ENCODE peak calls at places on chromosomes 2 and 18, in nine cellular contexts. One of them, this sample, is unnamed.

GRCh38 chr2:231894566-231895380 is 31.4 kb downstream of the NPPC start:
- DNase-seq in foreskin fibroblast: no peak
- DNase-seq in epithelial cell of esophagus: no peak
- DNase-seq in stimulated activated CD8-positive, alpha-beta memory T cell treated with anti-CD3 and anti-CD28 coated beads, Interleukin-15, amount 100 ng/mL, for 24 hours: no peak
- DNase-seq in NCI-H1436: no peak
- DNase-seq in AG09309: no peak
- DNase-seq in NCI-H1417: no peak
- DNase-seq in activated effector memory CD4-positive, alpha-beta T cell treated with anti-CD3 and anti-CD28 coated beads, Interleukin-2, amount 50 U/mL, for 16 hours: peak
- DNase-seq in NB4: no peak
- DNase-seq in this sample: no peak

GRCh38 chr18:74233933-74234325 is 57.8 kb downstream of the CYB5A start:
- DNase-seq in NB4: no peak
- DNase-seq in foreskin fibroblast: peak
- DNase-seq in epithelial cell of esophagus: peak
- DNase-seq in NCI-H1436: no peak
- DNase-seq in AG09309: no peak
- DNase-seq in stimulated activated CD8-positive, alpha-beta memory T cell treated with anti-CD3 and anti-CD28 coated beads, Interleukin-15, amount 100 ng/mL, for 24 hours: no peak
- DNase-seq in activated effector memory CD4-positive, alpha-beta T cell treated with anti-CD3 and anti-CD28 coated beads, Interleukin-2, amount 50 U/mL, for 16 hours: no peak
- DNase-seq in NCI-H1417: no peak
- DNase-seq in this sample: no peak

GRCh38 chr2:241272722-241273551 is 42.5 kb downstream of the HDLBP start:
- DNase-seq in NB4: peak
- DNase-seq in stimulated activated CD8-positive, alpha-beta memory T cell treated with anti-CD3 and anti-CD28 coated beads, Interleukin-15, amount 100 ng/mL, for 24 hours: peak
- DNase-seq in NCI-H1436: peak
- DNase-seq in activated effector memory CD4-positive, alpha-beta T cell treated with anti-CD3 and anti-CD28 coated beads, Interleukin-2, amount 50 U/mL, for 16 hours: peak
- DNase-seq in foreskin fibroblast: peak
- DNase-seq in NCI-H1417: no peak
- DNase-seq in epithelial cell of esophagus: peak
- DNase-seq in AG09309: peak
- DNase-seq in this sample: peak

GRCh38 chr2:238963164-238963969 is 115.5 kb downstream of the TWIST2 start:
- DNase-seq in foreskin fibroblast: peak
- DNase-seq in NCI-H1436: no peak
- DNase-seq in stimulated activated CD8-positive, alpha-beta memory T cell treated with anti-CD3 and anti-CD28 coated beads, Interleukin-15, amount 100 ng/mL, for 24 hours: no peak
- DNase-seq in activated effector memory CD4-positive, alpha-beta T cell treated with anti-CD3 and anti-CD28 coated beads, Interleukin-2, amount 50 U/mL, for 16 hours: no peak
- DNase-seq in AG09309: no peak
- DNase-seq in NB4: no peak
- DNase-seq in epithelial cell of esophagus: no peak
- DNase-seq in NCI-H1417: no peak
- DNase-seq in this sample: no peak

GRCh38 chr2:216596986-216597509 is 36.2 kb upstream of the IGFBP2 start:
- DNase-seq in AG09309: peak
- DNase-seq in stimulated activated CD8-positive, alpha-beta memory T cell treated with anti-CD3 and anti-CD28 coated beads, Interleukin-15, amount 100 ng/mL, for 24 hours: no peak
- DNase-seq in NB4: peak
- DNase-seq in epithelial cell of esophagus: no peak
- DNase-seq in NCI-H1436: no peak
- DNase-seq in activated effector memory CD4-positive, alpha-beta T cell treated with anti-CD3 and anti-CD28 coated beads, Interleukin-2, amount 50 U/mL, for 16 hours: no peak
- DNase-seq in foreskin fibroblast: no peak
- DNase-seq in NCI-H1417: peak
- DNase-seq in this sample: no peak

GRCh38 chr2:147057931-147058491 is 786.8 kb upstream of the ACVR2A start:
- DNase-seq in NCI-H1417: no peak
- DNase-seq in AG09309: no peak
- DNase-seq in stimulated activated CD8-positive, alpha-beta memory T cell treated with anti-CD3 and anti-CD28 coated beads, Interleukin-15, amount 100 ng/mL, for 24 hours: no peak
- DNase-seq in activated effector memory CD4-positive, alpha-beta T cell treated with anti-CD3 and anti-CD28 coated beads, Interleukin-2, amount 50 U/mL, for 16 hours: no peak
- DNase-seq in NB4: no peak
- DNase-seq in NCI-H1436: no peak
- DNase-seq in epithelial cell of esophagus: no peak
- DNase-seq in foreskin fibroblast: no peak
- DNase-seq in this sample: no peak

GRCh38 chr18:9025104-9025838 is 77.2 kb upstream of the NDUFV2 start:
- DNase-seq in activated effector memory CD4-positive, alpha-beta T cell treated with anti-CD3 and anti-CD28 coated beads, Interleukin-2, amount 50 U/mL, for 16 hours: no peak
- DNase-seq in NCI-H1417: peak
- DNase-seq in NB4: no peak
- DNase-seq in epithelial cell of esophagus: peak
- DNase-seq in stimulated activated CD8-positive, alpha-beta memory T cell treated with anti-CD3 and anti-CD28 coated beads, Interleukin-15, amount 100 ng/mL, for 24 hours: no peak
- DNase-seq in NCI-H1436: no peak
- DNase-seq in foreskin fibroblast: peak
- DNase-seq in AG09309: no peak
- DNase-seq in this sample: no peak

GRCh38 chr2:238098854-238099708 is 1.1 kb upstream of the ESPNL start:
- DNase-seq in activated effector memory CD4-positive, alpha-beta T cell treated with anti-CD3 and anti-CD28 coated beads, Interleukin-2, amount 50 U/mL, for 16 hours: peak
- DNase-seq in NB4: no peak
- DNase-seq in NCI-H1436: no peak
- DNase-seq in NCI-H1417: no peak
- DNase-seq in AG09309: no peak
- DNase-seq in foreskin fibroblast: no peak
- DNase-seq in stimulated activated CD8-positive, alpha-beta memory T cell treated with anti-CD3 and anti-CD28 coated beads, Interleukin-15, amount 100 ng/mL, for 24 hours: no peak
- DNase-seq in epithelial cell of esophagus: no peak
- DNase-seq in this sample: no peak

GRCh38 chr18:76679877-76680276 is 142.5 kb upstream of the ZNF236 start:
- DNase-seq in AG09309: no peak
- DNase-seq in NCI-H1436: no peak
- DNase-seq in foreskin fibroblast: no peak
- DNase-seq in NB4: no peak
- DNase-seq in NCI-H1417: peak
- DNase-seq in stimulated activated CD8-positive, alpha-beta memory T cell treated with anti-CD3 and anti-CD28 coated beads, Interleukin-15, amount 100 ng/mL, for 24 hours: no peak
- DNase-seq in epithelial cell of esophagus: no peak
- DNase-seq in activated effector memory CD4-positive, alpha-beta T cell treated with anti-CD3 and anti-CD28 coated beads, Interleukin-2, amount 50 U/mL, for 16 hours: no peak
- DNase-seq in this sample: no peak

GRCh38 chr2:72605836-72606442 is 219.9 kb downstream of the EXOC6B start:
- DNase-seq in activated effector memory CD4-positive, alpha-beta T cell treated with anti-CD3 and anti-CD28 coated beads, Interleukin-2, amount 50 U/mL, for 16 hours: no peak
- DNase-seq in epithelial cell of esophagus: peak
- DNase-seq in NCI-H1417: peak
- DNase-seq in NCI-H1436: no peak
- DNase-seq in foreskin fibroblast: peak
- DNase-seq in AG09309: no peak
- DNase-seq in stimulated activated CD8-positive, alpha-beta memory T cell treated with anti-CD3 and anti-CD28 coated beads, Interleukin-15, amount 100 ng/mL, for 24 hours: no peak
- DNase-seq in NB4: peak
- DNase-seq in this sample: no peak

GRCh38 chr2:147394179-147394790 is 450.5 kb upstream of the ACVR2A start:
- DNase-seq in stimulated activated CD8-positive, alpha-beta memory T cell treated with anti-CD3 and anti-CD28 coated beads, Interleukin-15, amount 100 ng/mL, for 24 hours: no peak
- DNase-seq in activated effector memory CD4-positive, alpha-beta T cell treated with anti-CD3 and anti-CD28 coated beads, Interleukin-2, amount 50 U/mL, for 16 hours: no peak
- DNase-seq in NCI-H1417: no peak
- DNase-seq in AG09309: no peak
- DNase-seq in epithelial cell of esophagus: no peak
- DNase-seq in foreskin fibroblast: no peak
- DNase-seq in NB4: no peak
- DNase-seq in NCI-H1436: no peak
- DNase-seq in this sample: no peak

GRCh38 chr2:20673686-20674308 is 6.9 kb downstream of the GDF7 start:
- DNase-seq in foreskin fibroblast: no peak
- DNase-seq in NCI-H1436: no peak
- DNase-seq in epithelial cell of esophagus: no peak
- DNase-seq in AG09309: no peak
- DNase-seq in stimulated activated CD8-positive, alpha-beta memory T cell treated with anti-CD3 and anti-CD28 coated beads, Interleukin-15, amount 100 ng/mL, for 24 hours: no peak
- DNase-seq in NB4: no peak
- DNase-seq in NCI-H1417: no peak
- DNase-seq in activated effector memory CD4-positive, alpha-beta T cell treated with anti-CD3 and anti-CD28 coated beads, Interleukin-2, amount 50 U/mL, for 16 hours: no peak
- DNase-seq in this sample: no peak

GRCh38 chr2:20623741-20624155 is 27.1 kb downstream of the HS1BP3 start:
- DNase-seq in foreskin fibroblast: no peak
- DNase-seq in epithelial cell of esophagus: no peak
- DNase-seq in activated effector memory CD4-positive, alpha-beta T cell treated with anti-CD3 and anti-CD28 coated beads, Interleukin-2, amount 50 U/mL, for 16 hours: peak
- DNase-seq in NCI-H1417: no peak
- DNase-seq in AG09309: no peak
- DNase-seq in NB4: no peak
- DNase-seq in stimulated activated CD8-positive, alpha-beta memory T cell treated with anti-CD3 and anti-CD28 coated beads, Interleukin-15, amount 100 ng/mL, for 24 hours: no peak
- DNase-seq in NCI-H1436: no peak
- DNase-seq in this sample: no peak

GRCh38 chr2:179263460-179264237 is 983 bp downstream of the SESTD1 start:
- DNase-seq in NCI-H1436: peak
- DNase-seq in foreskin fibroblast: peak
- DNase-seq in epithelial cell of esophagus: peak
- DNase-seq in stimulated activated CD8-positive, alpha-beta memory T cell treated with anti-CD3 and anti-CD28 coated beads, Interleukin-15, amount 100 ng/mL, for 24 hours: no peak
- DNase-seq in NB4: peak
- DNase-seq in AG09309: no peak
- DNase-seq in NCI-H1417: peak
- DNase-seq in activated effector memory CD4-positive, alpha-beta T cell treated with anti-CD3 and anti-CD28 coated beads, Interleukin-2, amount 50 U/mL, for 16 hours: peak
- DNase-seq in this sample: peak

GRCh38 chr2:156708051-156708450 is 271.9 kb downstream of the GPD2 start:
- DNase-seq in foreskin fibroblast: no peak
- DNase-seq in NCI-H1436: no peak
- DNase-seq in AG09309: no peak
- DNase-seq in stimulated activated CD8-positive, alpha-beta memory T cell treated with anti-CD3 and anti-CD28 coated beads, Interleukin-15, amount 100 ng/mL, for 24 hours: no peak
- DNase-seq in epithelial cell of esophagus: peak
- DNase-seq in NCI-H1417: no peak
- DNase-seq in NB4: no peak
- DNase-seq in activated effector memory CD4-positive, alpha-beta T cell treated with anti-CD3 and anti-CD28 coated beads, Interleukin-2, amount 50 U/mL, for 16 hours: no peak
- DNase-seq in this sample: no peak

GRCh38 chr2:72778410-72778809 is 47.4 kb downstream of the EXOC6B start:
- DNase-seq in activated effector memory CD4-positive, alpha-beta T cell treated with anti-CD3 and anti-CD28 coated beads, Interleukin-2, amount 50 U/mL, for 16 hours: no peak
- DNase-seq in stimulated activated CD8-positive, alpha-beta memory T cell treated with anti-CD3 and anti-CD28 coated beads, Interleukin-15, amount 100 ng/mL, for 24 hours: no peak
- DNase-seq in NB4: no peak
- DNase-seq in NCI-H1436: no peak
- DNase-seq in foreskin fibroblast: peak
- DNase-seq in epithelial cell of esophagus: peak
- DNase-seq in AG09309: no peak
- DNase-seq in NCI-H1417: no peak
- DNase-seq in this sample: no peak

GRCh38 chr2:190170673-190171072 is 108.1 kb upstream of the MSTN start:
- DNase-seq in NCI-H1436: no peak
- DNase-seq in activated effector memory CD4-positive, alpha-beta T cell treated with anti-CD3 and anti-CD28 coated beads, Interleukin-2, amount 50 U/mL, for 16 hours: no peak
- DNase-seq in NCI-H1417: no peak
- DNase-seq in stimulated activated CD8-positive, alpha-beta memory T cell treated with anti-CD3 and anti-CD28 coated beads, Interleukin-15, amount 100 ng/mL, for 24 hours: no peak
- DNase-seq in AG09309: no peak
- DNase-seq in NB4: no peak
- DNase-seq in epithelial cell of esophagus: no peak
- DNase-seq in foreskin fibroblast: no peak
- DNase-seq in this sample: no peak

GRCh38 chr2:42974697-42975357 is 182.4 kb upstream of the HAAO start:
- DNase-seq in AG09309: no peak
- DNase-seq in NB4: peak
- DNase-seq in foreskin fibroblast: peak
- DNase-seq in stimulated activated CD8-positive, alpha-beta memory T cell treated with anti-CD3 and anti-CD28 coated beads, Interleukin-15, amount 100 ng/mL, for 24 hours: peak
- DNase-seq in NCI-H1436: peak
- DNase-seq in epithelial cell of esophagus: peak
- DNase-seq in NCI-H1417: no peak
- DNase-seq in activated effector memory CD4-positive, alpha-beta T cell treated with anti-CD3 and anti-CD28 coated beads, Interleukin-2, amount 50 U/mL, for 16 hours: peak
- DNase-seq in this sample: peak

GRCh38 chr2:139529045-139529444 is 748.9 kb upstream of the NXPH2 start:
- DNase-seq in NB4: no peak
- DNase-seq in NCI-H1417: peak
- DNase-seq in foreskin fibroblast: no peak
- DNase-seq in NCI-H1436: peak
- DNase-seq in AG09309: no peak
- DNase-seq in activated effector memory CD4-positive, alpha-beta T cell treated with anti-CD3 and anti-CD28 coated beads, Interleukin-2, amount 50 U/mL, for 16 hours: no peak
- DNase-seq in stimulated activated CD8-positive, alpha-beta memory T cell treated with anti-CD3 and anti-CD28 coated beads, Interleukin-15, amount 100 ng/mL, for 24 hours: no peak
- DNase-seq in epithelial cell of esophagus: no peak
- DNase-seq in this sample: no peak

GRCh38 chr2:224252601-224253000 is 149.3 kb downstream of the FAM124B start:
- DNase-seq in NCI-H1417: no peak
- DNase-seq in epithelial cell of esophagus: no peak
- DNase-seq in NB4: no peak
- DNase-seq in AG09309: peak
- DNase-seq in NCI-H1436: no peak
- DNase-seq in foreskin fibroblast: peak
- DNase-seq in stimulated activated CD8-positive, alpha-beta memory T cell treated with anti-CD3 and anti-CD28 coated beads, Interleukin-15, amount 100 ng/mL, for 24 hours: no peak
- DNase-seq in activated effector memory CD4-positive, alpha-beta T cell treated with anti-CD3 and anti-CD28 coated beads, Interleukin-2, amount 50 U/mL, for 16 hours: no peak
- DNase-seq in this sample: no peak

GRCh38 chr2:211455225-211455841 is 898.9 kb downstream of the CPS1 start:
- DNase-seq in epithelial cell of esophagus: peak
- DNase-seq in AG09309: peak
- DNase-seq in activated effector memory CD4-positive, alpha-beta T cell treated with anti-CD3 and anti-CD28 coated beads, Interleukin-2, amount 50 U/mL, for 16 hours: no peak
- DNase-seq in NB4: peak
- DNase-seq in foreskin fibroblast: peak
- DNase-seq in stimulated activated CD8-positive, alpha-beta memory T cell treated with anti-CD3 and anti-CD28 coated beads, Interleukin-15, amount 100 ng/mL, for 24 hours: no peak
- DNase-seq in NCI-H1417: peak
- DNase-seq in NCI-H1436: peak
- DNase-seq in this sample: no peak

GRCh38 chr18:79912994-79913831 is 38.2 kb downstream of the SLC66A2 start:
- DNase-seq in AG09309: no peak
- DNase-seq in epithelial cell of esophagus: no peak
- DNase-seq in stimulated activated CD8-positive, alpha-beta memory T cell treated with anti-CD3 and anti-CD28 coated beads, Interleukin-15, amount 100 ng/mL, for 24 hours: no peak
- DNase-seq in foreskin fibroblast: no peak
- DNase-seq in activated effector memory CD4-positive, alpha-beta T cell treated with anti-CD3 and anti-CD28 coated beads, Interleukin-2, amount 50 U/mL, for 16 hours: peak
- DNase-seq in NCI-H1436: no peak
- DNase-seq in NCI-H1417: peak
- DNase-seq in NB4: no peak
- DNase-seq in this sample: no peak